ENCODE peak calls at places on chromosomes 12 and 14, in five cellular contexts. F is mesenchymal stem cell, M is H9, T is IMR-90, W is neuronal stem cell. H is an unnamed sample. For H3K4me1, the result is how much of the 10 kb centered on the place peaks cover.

GRCh38 chr12:80681287-80681686 is 26.1 kb upstream of the MYF6 start:
- DNase-seq in T (no peak), M (no peak), W (no peak), F (no peak), H (no peak)

GRCh38 chr12:48351022-48351708 is 446 bp upstream of the ZNF641 start:
- DNase-seq in F (peak), W (peak), T (peak), M (peak), H (peak)

GRCh38 chr12:69623970-69624369 is 13.3 kb upstream of the LRRC10 start:
- DNase-seq in W (no peak), F (no peak), M (no peak), T (peak), H (no peak)

GRCh38 chr12:48659863-48660262 is 22.2 kb downstream of the KANSL2 start:
- DNase-seq in T (no peak), M (no peak), W (no peak), F (no peak), H (no peak)

GRCh38 chr14:32559048-32559447 is 229.9 kb downstream of the AKAP6 start:
- DNase-seq in W (no peak), M (no peak), T (peak), F (no peak), H (no peak)

GRCh38 chr12:323507-323906 is 60.9 kb upstream of the SLC6A13 start:
- DNase-seq in F (no peak), M (no peak), W (no peak), T (no peak), H (no peak)

GRCh38 chr12:79451988-79452387 is 238.8 kb downstream of the PAWR start:
- DNase-seq in T (peak), W (no peak), F (peak), M (no peak), H (peak)

GRCh38 chr12:124904306-124905098 is 9.9 kb downstream of the UBC start:
- DNase-seq in W (no peak), F (peak), T (peak), M (peak), H (peak)

GRCh38 chr14:81565441-81566290 is 32.0 kb upstream of the SEL1L start:
- DNase-seq in W (peak), F (peak), M (no peak), T (no peak), H (peak)

GRCh38 chr14:37585101-37585479 is 10.0 kb downstream of the FOXA1 start:
- DNase-seq in F (no peak), M (peak), W (no peak), T (no peak), H (peak)

DNA sequence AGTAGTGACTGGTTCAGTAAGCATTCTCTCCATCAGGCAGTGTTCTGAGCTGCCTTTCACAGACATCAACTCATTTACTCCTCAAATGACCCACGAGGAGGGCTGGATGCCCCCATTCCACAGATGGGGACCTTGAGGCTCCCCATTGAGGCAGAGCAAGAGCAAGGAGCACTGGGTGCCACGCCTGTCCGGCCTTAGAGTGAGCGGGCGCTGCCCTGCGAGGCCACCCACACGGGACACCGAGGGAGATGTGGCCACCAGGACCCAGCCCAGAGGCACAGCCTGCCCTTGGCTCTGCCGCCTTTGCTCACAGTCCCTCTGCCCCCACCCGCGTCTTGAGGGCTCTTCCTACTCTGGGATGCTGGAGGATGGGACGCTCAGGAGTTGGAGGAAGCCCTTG is 3.0 kb downstream of the FBRSL1 start:
- DNase-seq in F (no peak), M (no peak), W (no peak), T (no peak), H (no peak)
- H3K4me1 ChIP-seq in F (half or more), M (under half), W (under half), T (under half), H (under half)

GRCh38 chr14:94499673-94500072 is 9.6 kb downstream of the SERPINA12 start:
- DNase-seq in F (no peak), W (no peak), M (no peak), T (no peak), H (no peak)

GRCh38 chr14:94500264-94500663 is 9.0 kb downstream of the SERPINA12 start:
- DNase-seq in M (no peak), W (no peak), T (no peak), F (no peak), H (no peak)

GRCh38 chr14:94501588-94502516 is 7.4 kb downstream of the SERPINA12 start:
- DNase-seq in M (no peak), W (no peak), T (no peak), F (no peak), H (no peak)

GRCh38 chr14:94494085-94494484 is 15.2 kb downstream of the SERPINA12 start:
- DNase-seq in T (no peak), F (no peak), W (no peak), M (no peak), H (no peak)

DNA sequence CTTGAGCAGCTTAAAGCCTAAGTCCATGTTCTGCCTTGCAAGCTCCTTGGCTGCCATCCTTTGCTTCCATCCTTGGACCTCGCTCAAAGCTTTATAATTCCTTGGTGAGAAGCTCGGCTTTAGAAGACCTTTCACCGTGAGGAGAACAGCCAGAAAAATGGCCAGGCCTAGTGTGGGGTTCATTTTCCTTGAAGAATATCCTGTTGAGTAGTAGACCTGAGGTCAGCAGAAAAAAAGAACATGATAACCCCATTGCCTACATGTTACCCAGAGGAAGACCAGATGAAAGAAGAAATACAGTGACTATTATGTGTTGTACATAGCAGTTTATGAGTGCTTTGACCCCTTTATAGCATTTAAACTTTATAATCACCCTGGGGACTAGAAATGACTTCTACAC is 11.1 kb downstream of the SERPINA12 start:
- DNase-seq in F (no peak), T (no peak), M (no peak), W (no peak), H (no peak)
- H3K23ac ChIP-seq in F (no peak), T (no peak), M (no peak), W (no peak), H (no peak)

GRCh38 chr14:93073833-93074769 is 41.6 kb downstream of the ITPK1 start:
- DNase-seq in F (peak), T (peak), W (no peak), M (no peak), H (no peak)
- H3K4me2 ChIP-seq in F (no peak), T (no peak), W (no peak), M (no peak), H (no peak)

GRCh38 chr12:3000548-3001275 is 41.5 kb downstream of the TEAD4 start:
- DNase-seq in T (no peak), F (peak), M (no peak), W (no peak), H (peak)

GRCh38 chr12:2997989-2998670 is 38.9 kb downstream of the TEAD4 start:
- DNase-seq in F (no peak), T (no peak), W (no peak), M (no peak), H (no peak)

GRCh38 chr12:3002636-3003035 is 43.4 kb downstream of the TEAD4 start:
- DNase-seq in M (no peak), W (no peak), T (no peak), F (no peak), H (no peak)

GRCh38 chr12:2999265-2999841 is 40.2 kb downstream of the TEAD4 start:
- DNase-seq in W (no peak), M (peak), F (no peak), T (no peak), H (peak)

DNA sequence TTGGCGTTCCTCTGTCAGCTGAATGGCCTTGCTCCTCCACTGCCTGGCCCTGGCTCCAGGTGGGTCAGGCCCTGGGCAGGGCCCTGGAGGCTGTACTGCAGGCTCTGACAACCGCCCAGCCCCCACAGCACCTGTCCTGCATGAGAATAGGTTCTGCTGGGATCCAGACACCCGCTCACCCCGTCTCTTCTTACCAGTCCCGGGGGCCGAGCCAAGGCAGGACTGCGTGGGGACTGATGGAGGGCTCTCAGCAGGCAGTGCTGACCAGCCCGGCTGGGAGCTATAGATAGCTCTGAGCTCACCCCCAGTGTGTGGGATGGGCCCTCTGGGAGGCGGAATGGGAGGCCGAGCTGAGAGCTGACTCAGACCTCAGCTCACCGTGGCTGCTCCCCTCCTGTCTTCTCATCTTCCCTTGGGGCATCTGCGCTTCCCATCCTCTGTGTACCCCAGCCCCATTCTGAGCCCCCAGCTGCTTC is 39.6 kb downstream of the TEAD4 start:
- DNase-seq in F (peak), M (peak), W (no peak), T (peak), H (peak)
- H3K4me1 ChIP-seq in F (under half), M (under half), W (under half), T (under half), H (under half)

GRCh38 chr14:20799955-20800544 is 2.6 kb downstream of the RNASE1 start:
- DNase-seq in F (no peak), T (no peak), M (no peak), W (no peak), H (peak)

GRCh38 chr14:20799444-20799843 is 3.2 kb downstream of the RNASE1 start:
- DNase-seq in M (no peak), T (no peak), W (no peak), F (no peak), H (no peak)

GRCh38 chr14:20798932-20799331 is 3.7 kb downstream of the RNASE1 start:
- DNase-seq in M (no peak), W (no peak), T (no peak), F (no peak), H (no peak)

GRCh38 chr14:20797159-20797558 is 5.5 kb downstream of the RNASE1 start:
- DNase-seq in W (no peak), F (no peak), T (no peak), M (no peak), H (no peak)

DNA sequence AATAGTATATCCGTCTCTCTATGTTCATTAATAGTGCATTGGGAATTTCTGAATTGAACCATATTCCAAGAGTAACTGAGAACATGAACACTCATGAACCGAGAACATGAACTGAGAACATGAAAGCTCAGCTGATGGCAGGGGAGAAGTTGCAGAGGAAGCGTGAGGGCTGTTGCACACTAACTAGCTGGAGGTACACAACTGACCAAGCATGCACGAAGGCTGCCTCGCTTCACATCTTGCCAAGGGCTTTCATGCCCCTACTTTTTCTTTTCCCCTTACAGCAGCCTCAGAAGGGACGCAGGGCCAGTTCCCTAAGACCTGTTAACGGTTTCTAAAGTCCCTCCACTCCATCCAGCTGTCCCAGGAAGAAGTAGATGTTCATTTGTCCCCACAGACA is 4.3 kb downstream of the RNASE1 start:
- DNase-seq in T (no peak), W (no peak), F (no peak), M (no peak), H (no peak)
- H3K23ac ChIP-seq in T (no peak), W (no peak), F (no peak), M (no peak), H (no peak)

H was measured in mesendoderm.